ENCODE peak calls at places on chromosomes 1 and 21, in seven cellular contexts. F is body of pancreas; R is stimulated activated naive CD8-positive, alpha-beta T cell treated with anti-CD3 and anti-CD28 coated beads, Interleukin-15, amount 100 ng/mL, for 72 hours; P is GM03348; C is fibroblast of lung; U is endodermal cell; W is HuH-7. T is an unnamed sample.

GRCh38 chr1:187921426-187921825 is 1092.7 kb downstream of the PLA2G4A start:
- DNase-seq in F (no peak), R (no peak), P (no peak), C (no peak), U (no peak), W (no peak), T (no peak)

GRCh38 chr1:206772228-206773002 is at the start of gene IL10:
- DNase-seq in F (no peak), R (no peak), P (no peak), C (no peak), U (no peak), W (no peak), T (peak)

GRCh38 chr1:230754831-230755230 is 7.6 kb downstream of the CAPN9 start:
- DNase-seq in F (no peak), R (no peak), P (peak), C (peak), U (no peak), W (no peak), T (no peak)

GRCh38 chr1:55727010-55727409 is 511.8 kb upstream of the USP24 start:
- DNase-seq in F (no peak), R (no peak), P (peak), C (peak), U (no peak), W (no peak), T (no peak)

GRCh38 chr1:205519541-205520131 is 15.2 kb downstream of the CDK18 start:
- DNase-seq in F (no peak), R (no peak), P (peak), C (peak), U (peak), W (no peak), T (peak)

GRCh38 chr1:230745071-230745470 is 2.1 kb upstream of the CAPN9 start:
- DNase-seq in F (no peak), R (no peak), P (no peak), C (no peak), U (no peak), W (no peak), T (no peak)

GRCh38 chr21:38244885-38245869 is 11.6 kb upstream of the KCNJ15 start:
- DNase-seq in F (no peak), R (peak), P (peak), C (peak), U (no peak), W (no peak), T (no peak)

GRCh38 chr21:42063578-42064521 is 7.3 kb upstream of the UMODL1 start:
- DNase-seq in F (peak), R (peak), P (no peak), C (no peak), U (no peak), W (no peak), T (no peak)

GRCh38 chr21:25813917-25814316 is 79.1 kb downstream of the GABPA start:
- DNase-seq in F (no peak), R (no peak), P (no peak), C (no peak), U (no peak), W (no peak), T (no peak)

GRCh38 chr1:4612991-4613390 is 41.4 kb upstream of the AJAP1 start:
- DNase-seq in F (no peak), R (no peak), P (no peak), C (no peak), U (no peak), W (no peak), T (no peak)

GRCh38 chr1:160748182-160748876 is 9.3 kb downstream of the SLAMF7 start:
- DNase-seq in F (no peak), R (no peak), P (no peak), C (no peak), U (peak), W (no peak), T (no peak)

GRCh38 chr21:27953328-27954045 is 986.6 kb upstream of the ADAMTS5 start:
- DNase-seq in F (no peak), R (no peak), P (no peak), C (no peak), U (no peak), W (no peak), T (no peak)